ENCODE peak calls at places on chromosome 11, in seven cellular contexts. B is ureter; X is HEK293T; M is RWPE1; A is activated CD4-positive, alpha-beta memory T cell treated with anti-CD3 and anti-CD28 coated beads for 36 hours; L is Kasumi-1; J is activated T-helper 1 cell treated with Interleukin-2 at 50 U/mL for 16 hours. G is an unnamed sample.

GRCh38 chr11:46559815-46560214 is 34.0 kb downstream of the AMBRA1 start:
- DNase-seq in L (no peak), A (no peak), X (no peak), J (no peak), M (no peak), B (no peak), G (no peak)

GRCh38 chr11:120186799-120187591 is 23.8 kb upstream of the OAF start:
- DNase-seq in B (no peak), J (no peak), M (peak), A (peak), X (no peak), L (no peak), G (no peak)

GRCh38 chr11:125322317-125322716 is 157.8 kb downstream of the PKNOX2 start:
- DNase-seq in J (no peak), B (no peak), L (no peak), A (no peak), X (no peak), M (no peak), G (no peak)

GRCh38 chr11:95585071-95585751 is 204.4 kb downstream of the FAM76B start:
- DNase-seq in X (no peak), A (no peak), J (no peak), L (no peak), M (no peak), B (no peak), G (no peak)

GRCh38 chr11:132334769-132335280 is 964.4 kb downstream of the NTM start:
- DNase-seq in A (no peak), X (no peak), L (no peak), J (no peak), M (no peak), B (no peak), G (no peak)

GRCh38 chr11:117572671-117573070 is 224.3 kb downstream of the DSCAML1 start:
- DNase-seq in A (no peak), B (no peak), X (no peak), M (no peak), L (no peak), J (no peak), G (no peak)

GRCh38 chr11:134332189-134332631 is 422 bp downstream of the GLB1L2 start:
- DNase-seq in A (no peak), X (peak), M (no peak), L (no peak), J (no peak), B (no peak), G (peak)

GRCh38 chr11:84345027-84345426 is 1058.9 kb upstream of the CCDC90B start:
- DNase-seq in L (no peak), A (no peak), B (no peak), J (no peak), X (no peak), M (no peak), G (no peak)

GRCh38 chr11:81359476-81359875 is 1374.2 kb downstream of the FAM181B start:
- DNase-seq in X (no peak), B (no peak), A (no peak), L (no peak), J (no peak), M (no peak), G (no peak)

GRCh38 chr11:114496915-114497314 is 57.6 kb downstream of the REXO2 start:
- DNase-seq in L (no peak), X (no peak), A (no peak), M (no peak), J (no peak), B (no peak), G (no peak)

GRCh38 chr11:82634091-82634490 is 99.6 kb downstream of the FAM181B start:
- DNase-seq in L (no peak), B (no peak), A (no peak), X (no peak), J (no peak), M (no peak), G (no peak)

GRCh38 chr11:118657238-118657637 is 22.2 kb downstream of the TREH start:
- DNase-seq in A (no peak), X (no peak), J (no peak), M (no peak), B (no peak), L (no peak), G (peak)

GRCh38 chr11:26027887-26028286 is 304.0 kb upstream of the ANO3 start:
- DNase-seq in M (no peak), X (no peak), B (no peak), A (no peak), L (no peak), J (no peak), G (no peak)

GRCh38 chr11:62974848-62975522 is 9.8 kb downstream of the SLC22A6 start:
- DNase-seq in J (no peak), L (peak), X (peak), A (peak), B (no peak), M (no peak), G (peak)

GRCh38 chr11:565921-566509 is 5.2 kb downstream of the RASSF7 start:
- DNase-seq in X (no peak), B (peak), L (no peak), A (no peak), J (no peak), M (no peak), G (no peak)

GRCh38 chr11:68893282-68893681 is 10.3 kb downstream of the MRPL21 start:
- DNase-seq in M (peak), J (no peak), L (no peak), B (no peak), X (no peak), A (no peak), G (no peak)

GRCh38 chr11:19524171-19524671 is 188.4 kb upstream of the NAV2 start:
- DNase-seq in X (peak), B (no peak), L (no peak), A (no peak), M (no peak), J (no peak), G (no peak)

GRCh38 chr11:8715501-8715900 is 32.9 kb downstream of the RPL27A start:
- DNase-seq in A (no peak), B (no peak), M (no peak), L (no peak), J (no peak), X (no peak), G (no peak)

GRCh38 chr11:22263613-22264012 is 70.7 kb downstream of the ANO5 start:
- DNase-seq in A (no peak), J (no peak), L (no peak), X (no peak), B (no peak), M (no peak), G (no peak)

GRCh38 chr11:66936326-66936725 is 21.9 kb downstream of the PC start:
- DNase-seq in J (no peak), M (no peak), A (no peak), B (no peak), X (no peak), L (no peak), G (no peak)

GRCh38 chr11:106276859-106277436 is 199.5 kb downstream of the AASDHPPT start:
- DNase-seq in J (no peak), X (no peak), B (no peak), L (no peak), A (no peak), M (peak), G (peak)

GRCh38 chr11:62264004-62264403 is 6.0 kb upstream of the SCGB2A2 start:
- DNase-seq in A (no peak), X (no peak), B (no peak), M (no peak), L (no peak), J (no peak), G (no peak)

GRCh38 chr11:111001986-111002616 is 243.4 kb upstream of the POU2AF2 start:
- DNase-seq in X (no peak), M (peak), L (no peak), J (no peak), A (no peak), B (no peak), G (no peak)

G was measured in 8988T.